ENCODE peak calls at places on chromosomes 16 and 17, in six cellular contexts. U, A, M, Z, N and Q are unnamed samples.
A peak's percentile ranks its signal among the peaks of the same experiment; 100 is the strongest.

GRCh38 chr16:52191533-52192134 is 355.3 kb downstream of the TOX3 start:
- DNase-seq in U (peak; percentile 81), A (peak; percentile 25), M (peak; percentile 65), Z (peak; percentile 73), N (peak; percentile 29), Q (peak; percentile 70)

GRCh38 chr16:16863672-16864071 is 484.7 kb downstream of the NPIPA7 start:
- DNase-seq in U (no peak), A (no peak), M (no peak), Z (no peak), N (no peak), Q (no peak)

GRCh38 chr16:31472559-31473203 is 729 bp downstream of the TGFB1I1 start:
- DNase-seq in U (peak; percentile 85), A (peak; percentile 90), M (peak; percentile 98), Z (peak; percentile 94), N (peak; percentile 90), Q (peak; percentile 97)

GRCh38 chr16:47043200-47043599 is 69.7 kb upstream of the DNAJA2 start:
- DNase-seq in U (no peak), A (no peak), M (no peak), Z (no peak), N (no peak), Q (no peak)

GRCh38 chr16:65068151-65068740 is 53.6 kb downstream of the CDH11 start:
- DNase-seq in U (no peak), A (no peak), M (no peak), Z (peak; percentile 81), N (no peak), Q (no peak)

GRCh38 chr16:80197790-80198201 is 343.0 kb upstream of the DYNLRB2 start:
- DNase-seq in U (no peak), A (no peak), M (no peak), Z (peak; percentile 81), N (no peak), Q (no peak)

GRCh38 chr16:31356566-31357323 is 1.8 kb downstream of the ITGAX start:
- DNase-seq in U (no peak), A (no peak), M (no peak), Z (no peak), N (no peak), Q (no peak)

GRCh38 chr16:1183235-1183907 is 30.5 kb downstream of the CACNA1H start:
- DNase-seq in U (peak; percentile 73), A (peak; percentile 48), M (peak; percentile 91), Z (peak; percentile 47), N (peak; percentile 67), Q (peak; percentile 82)

GRCh38 chr17:61416211-61416539 is 16.5 kb downstream of the TBX2 start:
- DNase-seq in U (no peak), A (no peak), M (no peak), Z (no peak), N (no peak), Q (no peak)

GRCh38 chr16:55372792-55373488 is 48.9 kb downstream of the IRX6 start:
- DNase-seq in U (no peak), A (no peak), M (no peak), Z (no peak), N (peak; percentile 44), Q (peak; percentile 39)

GRCh38 chr17:40541873-40542561 is 23.3 kb downstream of the CCR7 start:
- DNase-seq in U (no peak), A (peak; percentile 83), M (peak; percentile 65), Z (no peak), N (peak; percentile 74), Q (no peak)

GRCh38 chr17:29573871-29574731 is 5.6 kb downstream of the TP53I13 start:
- DNase-seq in U (no peak), A (no peak), M (peak; percentile 67), Z (no peak), N (no peak), Q (peak; percentile 11)

GRCh38 chr17:10349403-10349802 is 23.4 kb downstream of the MYH13 start:
- DNase-seq in U (no peak), A (no peak), M (no peak), Z (no peak), N (no peak), Q (no peak)

GRCh38 chr16:69798466-69798865 is 36.3 kb downstream of the WWP2 start:
- DNase-seq in U (peak; percentile 14), A (no peak), M (no peak), Z (peak; percentile 21), N (no peak), Q (no peak)

GRCh38 chr16:64858076-64858475 is 263.8 kb downstream of the CDH11 start:
- DNase-seq in U (no peak), A (no peak), M (no peak), Z (peak; percentile 14), N (no peak), Q (no peak)

GRCh38 chr16:50303605-50304466 is 37.5 kb downstream of the ADCY7 start:
- DNase-seq in U (no peak), A (no peak), M (peak; percentile 68), Z (peak; percentile 84), N (no peak), Q (peak; percentile 49)

GRCh38 chr16:88130681-88131080 is 179.4 kb downstream of the BANP start:
- DNase-seq in U (no peak), A (peak; percentile 9), M (no peak), Z (no peak), N (no peak), Q (no peak)

GRCh38 chr16:25366078-25366477 is 108.4 kb upstream of the ZKSCAN2 start:
- DNase-seq in U (no peak), A (no peak), M (no peak), Z (no peak), N (no peak), Q (no peak)

GRCh38 chr16:27748868-27749546 is 199.1 kb downstream of the KATNIP start:
- DNase-seq in U (peak; percentile 88), A (no peak), M (no peak), Z (peak; percentile 77), N (no peak), Q (peak; percentile 66)

GRCh38 chr16:66832661-66833305 is 2.0 kb upstream of the NAE1 start:
- DNase-seq in U (no peak), A (no peak), M (no peak), Z (peak; percentile 15), N (no peak), Q (no peak)

GRCh38 chr17:79370126-79370525 is 240.7 kb downstream of the RBFOX3 start:
- DNase-seq in U (no peak), A (no peak), M (no peak), Z (no peak), N (no peak), Q (no peak)

GRCh38 chr16:78100162-78100467 is 661 bp downstream of the WWOX start:
- DNase-seq in U (no peak), A (no peak), M (no peak), Z (no peak), N (no peak), Q (no peak)

GRCh38 chr17:8354196-8354595 is 14.6 kb downstream of the ODF4 start:
- DNase-seq in U (no peak), A (no peak), M (no peak), Z (no peak), N (no peak), Q (no peak)

GRCh38 chr17:46201491-46201890 is 8.3 kb upstream of the KANSL1 start:
- DNase-seq in U (no peak), A (no peak), M (no peak), Z (no peak), N (no peak), Q (no peak)

GRCh38 chr16:15954814-15955151 is 5.4 kb downstream of the ABCC1 start:
- DNase-seq in U (no peak), A (peak; percentile 41), M (peak; percentile 78), Z (no peak), N (no peak), Q (peak; percentile 66)

GRCh38 chr16:66199189-66199588 is 167.3 kb upstream of the CDH5 start:
- DNase-seq in U (no peak), A (no peak), M (no peak), Z (peak; percentile 52), N (no peak), Q (no peak)

GRCh38 chr17:74852237-74853047 is 7.2 kb downstream of the GRIN2C start:
- DNase-seq in U (peak; percentile 76), A (no peak), M (no peak), Z (no peak), N (no peak), Q (no peak)

DNA sequence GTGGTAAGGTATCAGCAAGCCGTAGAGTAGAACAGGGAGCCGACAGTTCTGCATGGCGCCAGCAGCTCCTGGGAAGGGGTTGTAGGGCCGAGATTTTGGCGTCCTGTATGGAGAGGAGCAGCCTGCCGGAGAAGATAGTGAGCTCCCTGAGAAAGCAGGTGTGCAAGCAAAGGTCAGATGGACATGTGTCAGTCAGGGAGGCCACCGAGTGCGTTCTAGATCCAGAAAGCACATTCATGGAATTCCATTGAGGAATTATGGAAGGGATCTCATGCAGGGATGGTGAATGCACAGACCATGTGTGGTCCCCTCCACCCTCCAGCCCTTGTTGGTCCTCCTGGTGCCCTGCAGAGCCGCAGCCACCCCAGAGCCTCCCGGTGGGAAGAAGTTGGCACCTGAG is 33.7 kb downstream of the CMIP start:
- DNase-seq in U (no peak), A (no peak), M (no peak), Z (no peak), N (no peak), Q (no peak)
- H3K4me1 ChIP-seq in U (peaks cover 8% of the 10 kb centered on the region), A (no peaks in the 10 kb centered on the region), M (peaks cover 15% of the 10 kb centered on the region), Z (peaks cover 11% of the 10 kb centered on the region), N (peaks cover 35% of the 10 kb centered on the region), Q (peaks cover 21% of the 10 kb centered on the region)

GRCh38 chr16:89325861-89326471 is 108.5 kb downstream of the ZNF778 start:
- DNase-seq in U (peak; percentile 73), A (no peak), M (peak; percentile 80), Z (peak; percentile 88), N (no peak), Q (peak; percentile 59)
- H3K4me1 ChIP-seq in U (peaks cover 31% of the 10 kb centered on the region), A (peaks cover 82% of the 10 kb centered on the region), M (peaks cover 56% of the 10 kb centered on the region), Z (peaks cover 38% of the 10 kb centered on the region), N (peaks cover 63% of the 10 kb centered on the region), Q (peaks cover 29% of the 10 kb centered on the region)

GRCh38 chr17:77479817-77480508 is 339.2 kb downstream of the SEC14L1 start:
- DNase-seq in U (no peak), A (no peak), M (no peak), Z (peak; percentile 56), N (no peak), Q (no peak)
- H3K4me1 ChIP-seq in U (peaks cover 68% of the 10 kb centered on the region), A (peaks cover 31% of the 10 kb centered on the region), M (peaks cover 56% of the 10 kb centered on the region), Z (peaks cover 33% of the 10 kb centered on the region), N (peaks cover 42% of the 10 kb centered on the region), Q (peaks cover 25% of the 10 kb centered on the region)

DNA sequence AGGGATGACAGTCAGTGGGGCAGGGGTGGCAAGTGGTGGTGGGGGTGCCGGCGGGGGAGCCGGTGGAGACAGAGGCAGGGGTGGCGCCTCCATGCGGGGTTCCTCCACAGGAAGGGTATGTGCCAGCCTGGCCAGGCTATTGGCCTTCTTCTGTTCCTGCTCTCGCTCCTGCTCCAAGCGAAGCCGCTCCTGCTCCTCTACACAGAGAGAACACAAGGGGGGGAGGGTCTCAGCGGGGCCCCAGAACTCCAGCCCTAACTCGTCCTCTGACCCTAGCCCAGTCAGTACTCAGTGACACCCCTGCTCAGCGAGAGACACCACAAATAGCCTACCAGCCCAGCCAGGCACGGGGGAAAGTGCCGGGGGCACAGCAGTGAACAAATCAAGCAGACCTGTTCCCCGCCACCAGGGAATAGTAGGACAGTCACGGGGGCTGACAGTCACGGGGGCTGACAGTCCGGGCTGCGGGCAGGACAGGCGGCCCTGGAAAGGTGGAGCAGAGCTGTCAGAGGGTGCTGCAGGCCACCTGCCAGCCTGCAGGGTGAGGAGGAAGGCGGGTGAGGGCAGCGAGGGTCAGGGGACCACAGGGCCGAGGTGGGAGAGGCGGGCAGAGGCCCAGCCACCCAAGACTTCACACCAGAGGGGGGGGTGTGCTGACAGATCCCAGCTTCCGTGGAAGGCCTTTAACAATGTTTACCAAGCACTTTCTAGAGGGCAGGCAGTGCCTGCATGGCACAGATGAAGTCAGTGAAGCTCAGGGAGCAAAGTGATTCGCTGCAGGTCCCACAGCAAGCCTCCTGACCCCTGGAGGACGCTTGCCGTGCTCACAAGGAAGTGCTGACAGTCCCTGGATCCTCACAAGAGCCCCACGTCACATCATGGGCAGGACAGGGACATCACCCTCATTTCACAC is 5.3 kb downstream of the MNT start:
- DNase-seq in U (peak; percentile 78), A (no peak), M (peak; percentile 82), Z (no peak), N (no peak), Q (peak; percentile 63)
- H3K4me1 ChIP-seq in U (peaks cover 56% of the 10 kb centered on the region), A (peaks cover 65% of the 10 kb centered on the region), M (peaks cover 71% of the 10 kb centered on the region), Z (peaks cover 45% of the 10 kb centered on the region), N (peaks cover 71% of the 10 kb centered on the region), Q (peaks cover 21% of the 10 kb centered on the region)